ENCODE peak calls at places on chromosomes 6 and 20, in seven cellular contexts. Q, B, K, M, R, E and V are unnamed samples.

GRCh38 chr6:15430947-15431405 is 185.1 kb downstream of the JARID2 start:
- DNase-seq in Q (no peak), B (no peak), K (no peak), M (no peak), R (no peak), E (no peak), V (no peak)

GRCh38 chr6:130967502-130968469 is 95.3 kb downstream of the EPB41L2 start:
- DNase-seq in Q (no peak), B (no peak), K (no peak), M (no peak), R (no peak), E (no peak), V (no peak)

GRCh38 chr20:10842116-10842515 is 168.3 kb upstream of the JAG1 start:
- DNase-seq in Q (peak; percentile 8), B (no peak), K (no peak), M (no peak), R (no peak), E (no peak), V (no peak)

GRCh38 chr20:36569847-36570429 is 3.5 kb upstream of the TGIF2 start:
- DNase-seq in Q (peak; percentile 58), B (no peak), K (no peak), M (no peak), R (peak; percentile 44), E (no peak), V (no peak)

GRCh38 chr20:32019563-32020463 is 9.6 kb downstream of the CCM2L start:
- DNase-seq in Q (no peak), B (no peak), K (no peak), M (no peak), R (no peak), E (no peak), V (no peak)

GRCh38 chr6:16758163-16758975 is 2.9 kb downstream of the ATXN1 start:
- DNase-seq in Q (peak; percentile 53), B (no peak), K (no peak), M (no peak), R (no peak), E (no peak), V (no peak)

GRCh38 chr20:33415948-33416347 is 14.6 kb upstream of the CDK5RAP1 start:
- DNase-seq in Q (peak; percentile 38), B (no peak), K (no peak), M (no peak), R (peak; percentile 71), E (peak; percentile 45), V (no peak)

GRCh38 chr6:138250513-138251247 is 32.4 kb upstream of the PBOV1 start:
- DNase-seq in Q (peak; percentile 92), B (no peak), K (no peak), M (peak; percentile 77), R (no peak), E (peak; percentile 85), V (no peak)

GRCh38 chr6:80769101-80769500 is 662.6 kb downstream of the BCKDHB start:
- DNase-seq in Q (peak; percentile 83), B (no peak), K (no peak), M (no peak), R (no peak), E (no peak), V (no peak)

GRCh38 chr6:111768431-111768770 is 104.9 kb downstream of the FYN start:
- DNase-seq in Q (no peak), B (no peak), K (no peak), M (no peak), R (no peak), E (no peak), V (no peak)

GRCh38 chr20:41616228-41616627 is 1.9 kb downstream of the CHD6 start:
- DNase-seq in Q (no peak), B (no peak), K (no peak), M (no peak), R (no peak), E (no peak), V (no peak)

GRCh38 chr6:56459030-56459805 is 183.5 kb downstream of the DST start:
- DNase-seq in Q (no peak), B (no peak), K (no peak), M (no peak), R (no peak), E (no peak), V (no peak)

GRCh38 chr20:2820084-2820895 is 4.1 kb downstream of the TMEM239 start:
- DNase-seq in Q (peak; percentile 37), B (no peak), K (no peak), M (no peak), R (peak; percentile 68), E (no peak), V (no peak)

GRCh38 chr6:11277275-11278206 is 45.1 kb upstream of the NEDD9 start:
- DNase-seq in Q (peak; percentile 81), B (peak; percentile 3), K (no peak), M (peak; percentile 44), R (peak; percentile 60), E (no peak), V (no peak)

GRCh38 chr6:70502484-70502883 is 64.2 kb upstream of the SDHAF4 start:
- DNase-seq in Q (no peak), B (no peak), K (no peak), M (no peak), R (no peak), E (no peak), V (no peak)